ENCODE peak calls at places on chromosomes 3 and 15, in nine cellular contexts. J is endothelial cell of umbilical vein, H is HepG2, A is suprapubic skin, X is esophagus muscularis mucosa, G is prostate gland, K is HL-60, P is vagina, W is HCT116. L is an unnamed sample.
A peak's percentile ranks its signal among the peaks of the same experiment; 100 is the strongest.

GRCh38 chr3:114746502-114746901 is 400.6 kb downstream of the ZBTB20 start:
- DNase-seq in P (no peak), H (no peak), J (no peak), X (no peak), A (no peak), G (no peak), K (no peak), W (no peak), L (no peak)

GRCh38 chr3:77254967-77255831 is 215.3 kb downstream of the ROBO2 start:
- DNase-seq in G (peak; percentile 27), J (peak; percentile 26), A (no peak), K (peak; percentile 14), X (no peak), P (no peak), H (peak; percentile 54), W (no peak), L (no peak)

GRCh38 chr3:60431599-60431958 is 819.7 kb downstream of the FHIT start:
- DNase-seq in A (no peak), P (no peak), H (no peak), X (no peak), W (no peak), G (no peak), K (no peak), J (no peak), L (no peak)

GRCh38 chr15:66716668-66717025 is 14.6 kb downstream of the SMAD6 start:
- DNase-seq in K (no peak), W (no peak), X (no peak), A (no peak), H (no peak), J (no peak), P (no peak), G (no peak), L (no peak)

GRCh38 chr3:16512435-16513140 is 911 bp downstream of the RFTN1 start:
- DNase-seq in X (no peak), A (peak; percentile 81), P (no peak), J (peak; percentile 35), G (no peak), H (no peak), K (peak; percentile 14), W (no peak), L (no peak)

GRCh38 chr15:81311834-81312459 is 12.0 kb downstream of the STARD5 start:
- DNase-seq in A (no peak), P (no peak), X (no peak), G (no peak), W (no peak), K (no peak), J (no peak), H (no peak), L (no peak)

GRCh38 chr15:90142216-90143175 is 40.2 kb upstream of the IDH2 start:
- DNase-seq in G (no peak), H (no peak), P (no peak), J (no peak), W (no peak), A (no peak), K (peak; percentile 66), X (no peak), L (no peak)

GRCh38 chr3:25155696-25156471 is 272.2 kb upstream of the RARB start:
- DNase-seq in X (no peak), A (no peak), J (no peak), G (no peak), H (no peak), P (no peak), K (no peak), W (no peak), L (no peak)

GRCh38 chr3:150348500-150348899 is 59.6 kb upstream of the TSC22D2 start:
- DNase-seq in W (peak; percentile 71), G (no peak), P (no peak), J (peak; percentile 81), A (no peak), H (peak; percentile 14), X (no peak), K (no peak), L (peak; percentile 46)

GRCh38 chr3:150352931-150353330 is 55.2 kb upstream of the TSC22D2 start:
- DNase-seq in A (no peak), G (no peak), X (no peak), H (no peak), W (no peak), J (no peak), K (no peak), P (no peak), L (no peak)

GRCh38 chr3:150355581-150355980 is 52.5 kb upstream of the TSC22D2 start:
- DNase-seq in A (no peak), J (no peak), W (no peak), K (no peak), H (no peak), X (no peak), G (no peak), P (no peak), L (no peak)

GRCh38 chr3:150349314-150350097 is 58.6 kb upstream of the TSC22D2 start:
- DNase-seq in W (no peak), H (no peak), K (no peak), G (no peak), P (no peak), J (no peak), X (no peak), A (no peak), L (no peak)

DNA sequence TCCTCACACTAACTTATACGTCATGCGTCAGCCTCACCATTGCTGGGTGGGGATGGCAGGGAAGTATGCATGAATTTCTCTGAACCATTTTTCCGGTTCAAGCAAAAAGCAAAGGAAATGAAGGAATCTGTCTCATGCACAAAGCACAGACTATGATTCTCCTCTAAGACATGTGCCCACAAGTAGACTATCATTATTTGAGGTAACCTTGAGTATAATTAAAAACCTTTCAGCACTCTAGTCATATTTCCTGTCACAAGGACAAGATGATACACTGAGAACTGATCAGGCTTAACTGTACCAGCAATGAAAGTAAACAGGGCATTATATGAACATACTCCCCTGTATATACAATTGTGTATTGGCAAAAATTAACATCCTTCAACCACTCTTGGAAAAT is 56.7 kb upstream of the TSC22D2 start:
- DNase-seq in X (no peak), P (no peak), A (no peak), H (no peak), W (no peak), G (no peak), K (no peak), J (peak; percentile 11), L (no peak)
- TF ChIP-seq POLR2AphosphoS5 in X (no peak), P (peak; percentile 64), A (no peak), H (no peak), W (no peak), G (no peak), K (no peak), J (no peak), L (no peak)

GRCh38 chr15:73249499-73249898 is 119.3 kb downstream of the HCN4 start:
- DNase-seq in J (no peak), W (no peak), H (no peak), G (no peak), A (no peak), X (no peak), K (no peak), P (no peak), L (no peak)
- TF ChIP-seq CTCF in J (no peak), W (peak; percentile 15), H (no peak), G (no peak), A (no peak), X (no peak), K (no peak), P (no peak), L (no peak)

DNA sequence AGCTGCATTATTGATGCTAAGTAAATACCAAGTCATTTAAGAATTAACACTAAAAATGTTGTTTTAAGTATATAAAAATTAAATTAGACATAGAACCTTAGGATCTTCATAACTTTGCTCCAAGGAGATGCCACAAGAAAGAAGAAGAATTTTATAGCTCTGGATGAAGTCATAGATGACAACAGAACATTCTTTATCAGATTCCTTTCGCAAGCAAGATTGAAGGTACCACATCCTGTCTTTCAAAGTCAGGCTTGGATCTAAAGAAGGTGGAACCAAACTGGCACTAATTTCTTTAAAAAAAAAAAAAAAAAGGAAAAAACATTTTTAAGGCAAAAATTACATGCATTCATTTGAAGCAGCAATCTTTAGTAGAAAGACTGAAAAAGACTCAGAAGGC is 62.5 kb downstream of the POLQ start:
- DNase-seq in J (no peak), W (no peak), G (no peak), A (no peak), X (no peak), P (no peak), H (no peak), K (no peak), L (no peak)
- TF ChIP-seq POLR2AphosphoS5 in J (no peak), W (no peak), G (no peak), A (no peak), X (no peak), P (no peak), H (no peak), K (no peak), L (no peak)

DNA sequence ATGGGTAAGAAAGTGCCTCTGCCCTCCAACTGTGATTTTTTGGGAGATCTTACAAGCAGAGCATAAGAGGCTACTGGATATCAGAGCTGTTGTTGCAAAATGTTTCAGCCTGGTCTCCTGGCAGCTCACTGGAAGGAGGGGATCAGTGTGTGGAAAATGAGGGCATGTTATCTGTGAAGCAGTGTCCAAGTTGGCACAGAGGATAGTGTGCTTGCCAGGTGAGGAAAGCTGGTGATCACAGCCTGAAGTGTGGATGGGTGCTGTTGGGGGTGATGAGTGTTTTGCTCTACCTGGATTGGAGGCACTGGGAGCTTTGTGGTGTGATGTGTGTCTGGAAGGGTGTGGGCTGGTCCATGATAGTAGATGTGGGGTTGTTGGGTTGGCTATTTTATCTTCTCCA is 69.3 kb downstream of the MCTP2 start:
- DNase-seq in K (no peak), W (no peak), J (no peak), P (no peak), H (no peak), X (no peak), G (no peak), A (no peak), L (no peak)
- TF ChIP-seq CTCF in K (no peak), W (no peak), J (no peak), P (no peak), H (no peak), X (no peak), G (no peak), A (no peak), L (no peak)

DNA sequence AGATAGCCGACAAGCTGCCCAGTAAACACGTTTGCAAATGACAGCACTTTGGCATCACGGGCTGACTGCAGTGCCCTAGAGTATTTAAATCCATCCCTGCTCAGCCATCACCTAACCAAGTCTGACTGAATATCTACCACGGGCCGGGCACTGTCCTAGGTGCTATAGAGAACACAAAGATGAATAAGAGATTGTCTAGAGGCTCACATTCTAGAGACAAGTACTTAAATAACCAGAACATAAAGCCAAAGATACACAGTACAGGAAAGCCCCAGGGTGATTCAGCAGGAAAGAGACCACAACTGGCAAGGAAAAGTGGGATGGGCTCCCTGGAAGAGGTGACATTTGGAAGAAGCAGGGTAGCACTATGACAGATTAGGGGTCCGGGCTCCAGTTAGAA is 103.5 kb downstream of the MYLK start:
- DNase-seq in K (no peak), P (no peak), G (no peak), W (no peak), X (peak; percentile 80), J (no peak), H (no peak), A (no peak), L (no peak)
- TF ChIP-seq POLR2AphosphoS5 in K (no peak), P (no peak), G (no peak), W (no peak), X (no peak), J (no peak), H (no peak), A (no peak), L (no peak)